ENCODE peak calls at places on chromosome 22, in seven cellular contexts. X, G, E, T, D, Z and M are unnamed samples.

GRCh38 chr22:17140022-17140421 is 18.9 kb upstream of the TMEM121B start:
- DNase-seq in X (no peak), G (no peak), E (no peak), T (no peak), D (no peak), Z (no peak), M (no peak)

GRCh38 chr22:42974223-42974622 is 40.7 kb downstream of the PACSIN2 start:
- DNase-seq in X (no peak), G (no peak), E (no peak), T (no peak), D (no peak), Z (peak; percentile 57), M (no peak)

GRCh38 chr22:42419328-42419881 is 12.8 kb downstream of the NFAM1 start:
- DNase-seq in X (no peak), G (no peak), E (no peak), T (peak; percentile 77), D (no peak), Z (no peak), M (peak; percentile 74)

GRCh38 chr22:17580461-17581031 is 17.2 kb downstream of the SLC25A18 start:
- DNase-seq in X (no peak), G (no peak), E (no peak), T (no peak), D (no peak), Z (no peak), M (no peak)

GRCh38 chr22:39908737-39909136 is 7.9 kb downstream of the GRAP2 start:
- DNase-seq in X (no peak), G (no peak), E (peak; percentile 24), T (no peak), D (no peak), Z (no peak), M (no peak)

GRCh38 chr22:24431309-24432034 is 4.1 kb downstream of the ADORA2A start:
- DNase-seq in X (no peak), G (no peak), E (no peak), T (no peak), D (no peak), Z (no peak), M (no peak)

GRCh38 chr22:37566329-37566837 is 6.1 kb downstream of the CDC42EP1 start:
- DNase-seq in X (peak; percentile 47), G (no peak), E (no peak), T (peak; percentile 37), D (peak; percentile 44), Z (no peak), M (peak; percentile 59)

GRCh38 chr22:30290318-30290678 is 993 bp upstream of the CASTOR1 start:
- DNase-seq in X (no peak), G (no peak), E (no peak), T (no peak), D (no peak), Z (no peak), M (peak; percentile 66)

GRCh38 chr22:37619991-37620390 is 11.4 kb downstream of the GGA1 start:
- DNase-seq in X (no peak), G (no peak), E (no peak), T (no peak), D (no peak), Z (no peak), M (no peak)